ENCODE peak calls at places on chromosomes 5 and 9, in seven cellular contexts. X, R, N, K, J, G and P are unnamed samples.

GRCh38 chr5:133938039-133938821 is 30.2 kb downstream of the C5orf15 start:
- DNase-seq in X (no peak), R (no peak), N (no peak), K (no peak), J (no peak), G (no peak), P (no peak)

GRCh38 chr5:131509811-131510210 is 125.2 kb downstream of the RAPGEF6 start:
- DNase-seq in X (no peak), R (no peak), N (no peak), K (no peak), J (no peak), G (no peak), P (no peak)

GRCh38 chr9:115164511-115164974 is 46.6 kb upstream of the TNC start:
- DNase-seq in X (no peak), R (peak; percentile 93), N (no peak), K (peak; percentile 35), J (no peak), G (no peak), P (no peak)

GRCh38 chr9:70262948-70263347 is 4.2 kb downstream of the SMC5 start:
- DNase-seq in X (no peak), R (peak; percentile 15), N (no peak), K (no peak), J (no peak), G (no peak), P (no peak)

GRCh38 chr9:37840560-37841194 is 40.1 kb downstream of the DCAF10 start:
- DNase-seq in X (no peak), R (peak; percentile 71), N (no peak), K (no peak), J (no peak), G (no peak), P (no peak)

GRCh38 chr5:172999974-173000373 is 16.4 kb downstream of the ATP6V0E1 start:
- DNase-seq in X (no peak), R (no peak), N (no peak), K (no peak), J (no peak), G (no peak), P (no peak)

GRCh38 chr5:157562111-157562581 is 13.4 kb downstream of the ADAM19 start:
- DNase-seq in X (no peak), R (no peak), N (no peak), K (no peak), J (no peak), G (peak; percentile 73), P (no peak)

GRCh38 chr9:101311759-101312420 is 72.9 kb downstream of the BAAT start:
- DNase-seq in X (no peak), R (peak; percentile 78), N (no peak), K (no peak), J (no peak), G (no peak), P (no peak)

GRCh38 chr5:135027318-135027698 is 6.7 kb downstream of the PITX1 start:
- DNase-seq in X (no peak), R (no peak), N (no peak), K (peak; percentile 53), J (no peak), G (no peak), P (no peak)

GRCh38 chr5:135025730-135026644 is 8.0 kb downstream of the PITX1 start:
- DNase-seq in X (no peak), R (no peak), N (no peak), K (no peak), J (no peak), G (no peak), P (no peak)

GRCh38 chr5:135027699-135028615 is 6.1 kb downstream of the PITX1 start:
- DNase-seq in X (no peak), R (no peak), N (no peak), K (no peak), J (no peak), G (no peak), P (no peak)

GRCh38 chr5:135026645-135027317 is 7.2 kb downstream of the PITX1 start:
- DNase-seq in X (no peak), R (no peak), N (no peak), K (no peak), J (no peak), G (no peak), P (no peak)

GRCh38 chr5:135024956-135025729 is 8.9 kb downstream of the PITX1 start:
- DNase-seq in X (no peak), R (peak; percentile 70), N (no peak), K (no peak), J (no peak), G (no peak), P (no peak)
- TF ChIP-seq CTCF in X (no peak), R (no peak), N (no peak), K (no peak), J (no peak), G (no peak), P (no peak)

GRCh38 chr9:109776391-109776790 is 3.6 kb upstream of the PALM2AKAP2 start:
- DNase-seq in X (no peak), R (no peak), N (no peak), K (no peak), J (no peak), G (no peak), P (no peak)

GRCh38 chr9:109780453-109781033 is 545 bp downstream of the PALM2AKAP2 start:
- DNase-seq in X (no peak), R (peak; percentile 2), N (no peak), K (no peak), J (no peak), G (no peak), P (no peak)

GRCh38 chr9:109781541-109782197 is 1.7 kb downstream of the PALM2AKAP2 start:
- DNase-seq in X (no peak), R (no peak), N (no peak), K (no peak), J (no peak), G (no peak), P (no peak)

GRCh38 chr9:109781086-109781485 is 1.1 kb downstream of the PALM2AKAP2 start:
- DNase-seq in X (no peak), R (no peak), N (no peak), K (no peak), J (no peak), G (no peak), P (no peak)

DNA sequence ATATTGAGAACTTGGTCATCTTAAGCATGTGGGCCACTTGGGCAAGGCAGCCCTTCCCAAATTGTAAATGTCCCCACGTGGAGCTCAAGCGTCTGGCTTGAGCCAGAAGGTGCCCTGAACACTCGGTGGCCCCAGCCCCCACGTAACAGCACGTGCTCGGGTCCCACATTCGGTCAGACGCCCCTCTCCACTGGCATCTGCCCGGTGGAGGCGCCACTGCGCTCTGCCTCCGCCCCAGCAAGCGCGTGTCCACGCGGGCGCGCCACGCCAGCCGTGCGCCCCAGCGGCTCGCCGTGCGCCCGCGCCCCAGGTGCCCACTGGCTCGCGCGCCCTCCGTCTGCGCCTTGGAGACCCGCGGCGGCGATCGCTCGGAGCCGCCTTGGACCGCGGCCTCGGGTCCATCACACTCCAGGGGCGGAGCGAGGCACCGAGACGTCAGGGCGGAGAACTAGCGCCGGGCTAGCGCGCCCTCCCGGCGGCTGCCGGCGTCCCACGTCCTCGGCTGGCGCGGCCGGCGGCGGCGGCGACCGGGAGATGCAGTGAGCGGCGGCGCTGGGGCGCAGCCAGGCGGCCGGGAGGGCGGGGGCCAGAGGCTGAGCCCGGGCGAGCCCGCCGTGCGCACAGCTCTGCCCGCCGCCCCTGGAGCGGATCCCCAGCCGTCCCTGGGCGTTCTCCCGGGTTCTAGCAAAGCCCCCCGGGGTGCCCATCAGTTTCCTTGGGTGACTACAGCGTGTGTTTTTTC is at the start of gene PALM2AKAP2:
- DNase-seq in X (no peak), R (peak; percentile 58), N (peak; percentile 45), K (peak; percentile 68), J (no peak), G (peak; percentile 81), P (no peak)
- TF ChIP-seq CTCF in X (no peak), R (peak; percentile 35), N (no peak), K (peak; percentile 41), J (no peak), G (no peak), P (no peak)

GRCh38 chr5:60688980-60689379 is 11.0 kb downstream of the DEPDC1B start:
- DNase-seq in X (no peak), R (no peak), N (no peak), K (no peak), J (no peak), G (no peak), P (no peak)

GRCh38 chr5:60686164-60686563 is 13.8 kb downstream of the DEPDC1B start:
- DNase-seq in X (no peak), R (no peak), N (no peak), K (no peak), J (no peak), G (no peak), P (no peak)

GRCh38 chr5:60685028-60685427 is 14.9 kb downstream of the DEPDC1B start:
- DNase-seq in X (no peak), R (no peak), N (no peak), K (no peak), J (no peak), G (no peak), P (no peak)

GRCh38 chr5:60685700-60686099 is 14.3 kb downstream of the DEPDC1B start:
- DNase-seq in X (no peak), R (no peak), N (no peak), K (no peak), J (no peak), G (no peak), P (no peak)

DNA sequence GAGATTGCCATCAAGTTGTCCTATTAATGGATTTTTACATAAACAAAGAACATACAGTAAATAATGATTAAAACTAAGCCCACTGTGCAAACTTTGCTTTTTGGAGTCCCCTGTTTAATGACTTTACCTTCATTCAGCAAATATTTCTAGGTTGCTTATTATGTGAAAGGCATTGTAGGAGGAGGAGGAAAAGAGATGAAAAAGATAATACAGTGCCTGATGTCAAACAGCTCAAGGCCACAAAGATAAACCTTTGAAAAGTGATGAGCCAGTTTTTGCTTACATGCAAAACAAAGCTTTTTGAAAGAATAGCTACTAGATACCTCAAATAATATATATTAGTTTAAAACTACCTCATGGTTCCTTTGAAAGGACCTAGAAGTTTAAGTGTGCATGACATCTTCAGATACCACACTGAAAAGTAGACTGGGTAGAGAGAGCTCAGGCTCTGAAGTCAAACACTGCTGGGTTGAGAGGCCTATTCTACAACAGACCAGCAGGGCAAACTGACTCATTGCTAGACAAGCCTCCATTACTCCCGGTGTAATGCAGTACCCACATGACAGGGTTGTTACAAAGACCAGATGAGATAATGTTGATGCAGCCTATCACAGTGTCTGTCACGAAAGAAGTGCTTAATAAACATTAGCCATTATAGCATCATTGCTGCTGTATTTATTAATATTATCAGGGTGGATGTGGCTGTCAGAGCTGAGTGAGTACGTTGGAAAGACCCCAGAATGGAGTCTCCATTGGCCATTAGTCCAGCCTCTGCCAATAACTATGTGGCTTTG is 11.8 kb downstream of the DEPDC1B start:
- DNase-seq in X (no peak), R (peak; percentile 39), N (no peak), K (no peak), J (no peak), G (no peak), P (no peak)
- TF ChIP-seq CTCF in X (no peak), R (peak; percentile 29), N (no peak), K (peak; percentile 57), J (no peak), G (no peak), P (no peak)

GRCh38 chr9:95985656-95986055 is 110.2 kb downstream of the ERCC6L2 start:
- DNase-seq in X (no peak), R (no peak), N (no peak), K (no peak), J (no peak), G (no peak), P (no peak)

GRCh38 chr9:95991326-95991725 is 115.8 kb downstream of the ERCC6L2 start:
- DNase-seq in X (no peak), R (peak; percentile 41), N (no peak), K (no peak), J (no peak), G (no peak), P (no peak)

GRCh38 chr9:95992536-95992935 is 117.0 kb downstream of the ERCC6L2 start:
- DNase-seq in X (no peak), R (no peak), N (no peak), K (no peak), J (no peak), G (no peak), P (no peak)

GRCh38 chr9:95993342-95993741 is 117.9 kb downstream of the ERCC6L2 start:
- DNase-seq in X (no peak), R (no peak), N (no peak), K (no peak), J (no peak), G (no peak), P (no peak)

GRCh38 chr9:95989304-95989703 is 113.8 kb downstream of the ERCC6L2 start:
- DNase-seq in X (no peak), R (peak; percentile 57), N (no peak), K (no peak), J (no peak), G (no peak), P (no peak)
- TF ChIP-seq CTCF in X (no peak), R (no peak), N (no peak), K (no peak), J (no peak), G (no peak), P (no peak)